ENCODE peak calls at places on chromosomes 7 and 10, in nine cellular contexts. M is A549; W is hypothalamus; Z is stimulated activated CD4-positive, alpha-beta T cell treated with anti-CD3 and anti-CD28 coated beads, Interleukin-4, amount 100 ng/mL, for 1 hour; A is EL; E is lower lobe of right lung; Y is iris pigment epithelial cell; C is stimulated activated CD8-positive, alpha-beta memory T cell treated with anti-CD3 and anti-CD28 coated beads, Interleukin-7, amount 100 ng/mL, for 1 hour; D is activated effector memory CD4-positive, alpha-beta T cell treated with Interleukin-2 at 50 U/mL for 16 hours. S is an unnamed sample.

GRCh38 chr10:33428706-33429105 is 94.2 kb upstream of the NRP1 start:
- DNase-seq in M (no peak), W (no peak), Z (no peak), A (no peak), E (no peak), Y (no peak), C (no peak), D (no peak), S (no peak)

GRCh38 chr10:118594392-118595063 is 920 bp downstream of the PRLHR start:
- DNase-seq in M (peak), W (no peak), Z (peak), A (no peak), E (peak), Y (peak), C (no peak), D (no peak), S (peak)

GRCh38 chr7:19110026-19110777 is 7.2 kb downstream of the TWIST1 start:
- DNase-seq in M (no peak), W (no peak), Z (no peak), A (peak), E (no peak), Y (no peak), C (no peak), D (no peak), S (no peak)

GRCh38 chr7:27211694-27212316 is 11.9 kb upstream of the HOXA13 start:
- DNase-seq in M (no peak), W (no peak), Z (no peak), A (no peak), E (no peak), Y (no peak), C (no peak), D (no peak), S (no peak)

GRCh38 chr7:102991540-102992214 is 78.9 kb downstream of the LRRC17 start:
- DNase-seq in M (peak), W (no peak), Z (no peak), A (peak), E (no peak), Y (peak), C (no peak), D (no peak), S (peak)

GRCh38 chr7:144738708-144739314 is 97.0 kb downstream of the TPK1 start:
- DNase-seq in M (peak), W (no peak), Z (no peak), A (peak), E (no peak), Y (peak), C (no peak), D (no peak), S (peak)

GRCh38 chr10:72796042-72796441 is 97.5 kb upstream of the OIT3 start:
- DNase-seq in M (no peak), W (no peak), Z (no peak), A (peak), E (no peak), Y (peak), C (no peak), D (no peak), S (peak)

GRCh38 chr10:3671431-3671955 is 113.5 kb downstream of the KLF6 start:
- DNase-seq in M (no peak), W (no peak), Z (no peak), A (no peak), E (no peak), Y (no peak), C (no peak), D (no peak), S (no peak)

GRCh38 chr10:97468162-97468561 is 22.2 kb downstream of the ZDHHC16 start:
- DNase-seq in M (no peak), W (no peak), Z (no peak), A (no peak), E (no peak), Y (no peak), C (no peak), D (no peak), S (no peak)

GRCh38 chr10:127976701-127977367 is 69.9 kb downstream of the PTPRE start:
- DNase-seq in M (no peak), W (no peak), Z (no peak), A (no peak), E (no peak), Y (peak), C (no peak), D (no peak), S (no peak)

GRCh38 chr10:126459878-126460481 is 71.7 kb upstream of the ADAM12 start:
- DNase-seq in M (peak), W (no peak), Z (no peak), A (peak), E (no peak), Y (peak), C (no peak), D (no peak), S (peak)

GRCh38 chr10:61452655-61453641 is at the start of gene TMEM26:
- DNase-seq in M (peak), W (no peak), Z (no peak), A (peak), E (peak), Y (peak), C (no peak), D (no peak), S (peak)

GRCh38 chr10:47145290-47145934 is 154.6 kb upstream of the GDF10 start:
- DNase-seq in M (no peak), W (no peak), Z (no peak), A (no peak), E (no peak), Y (no peak), C (no peak), D (no peak), S (no peak)

GRCh38 chr10:51014680-51015425 is 59.4 kb upstream of the PRKG1 start:
- DNase-seq in M (no peak), W (no peak), Z (no peak), A (no peak), E (no peak), Y (peak), C (no peak), D (no peak), S (no peak)

GRCh38 chr10:104580321-104580720 is 60.8 kb upstream of the SORCS3 start:
- DNase-seq in M (no peak), W (no peak), Z (no peak), A (peak), E (no peak), Y (peak), C (no peak), D (no peak), S (no peak)

GRCh38 chr10:11638055-11638698 is 26.7 kb upstream of the USP6NL start:
- DNase-seq in M (no peak), W (no peak), Z (no peak), A (no peak), E (no peak), Y (no peak), C (no peak), D (no peak), S (no peak)

GRCh38 chr7:149524399-149524798 is 26.8 kb upstream of the ZNF746 start:
- DNase-seq in M (no peak), W (no peak), Z (no peak), A (no peak), E (no peak), Y (no peak), C (no peak), D (no peak), S (no peak)

GRCh38 chr7:29946428-29947186 is 43.0 kb downstream of the SCRN1 start:
- DNase-seq in M (peak), W (no peak), Z (no peak), A (peak), E (no peak), Y (peak), C (no peak), D (no peak), S (peak)

GRCh38 chr7:97751566-97751965 is 19.7 kb downstream of the TAC1 start:
- DNase-seq in M (no peak), W (no peak), Z (no peak), A (no peak), E (no peak), Y (no peak), C (no peak), D (no peak), S (no peak)

GRCh38 chr7:36115448-36116321 is 37.4 kb upstream of the EEPD1 start:
- DNase-seq in M (peak), W (no peak), Z (peak), A (peak), E (peak), Y (peak), C (no peak), D (peak), S (peak)

GRCh38 chr10:30433779-30434272 is at the start of gene MAP3K8:
- DNase-seq in M (peak), W (peak), Z (peak), A (peak), E (peak), Y (peak), C (peak), D (peak), S (peak)

GRCh38 chr10:69010151-69010640 is 21.6 kb downstream of the KIFBP start:
- DNase-seq in M (no peak), W (no peak), Z (no peak), A (no peak), E (no peak), Y (peak), C (no peak), D (no peak), S (no peak)

GRCh38 chr7:110442386-110442837 is 648.5 kb upstream of the LRRN3 start:
- DNase-seq in M (peak), W (no peak), Z (no peak), A (peak), E (no peak), Y (peak), C (no peak), D (no peak), S (peak)

GRCh38 chr10:79047875-79048638 is 20.7 kb upstream of the ZMIZ1 start:
- DNase-seq in M (no peak), W (no peak), Z (peak), A (no peak), E (peak), Y (no peak), C (no peak), D (peak), S (no peak)

GRCh38 chr7:47763063-47763974 is 181.4 kb upstream of the TNS3 start:
- DNase-seq in M (peak), W (no peak), Z (no peak), A (peak), E (no peak), Y (peak), C (no peak), D (no peak), S (peak)

GRCh38 chr7:133518718-133519117 is 265.8 kb downstream of the EXOC4 start:
- DNase-seq in M (no peak), W (no peak), Z (no peak), A (no peak), E (no peak), Y (no peak), C (no peak), D (no peak), S (no peak)

GRCh38 chr10:72086466-72087391 is 1.6 kb downstream of the SPOCK2 start:
- DNase-seq in M (no peak), W (no peak), Z (peak), A (no peak), E (peak), Y (no peak), C (peak), D (peak), S (no peak)

GRCh38 chr7:153061913-153062528 is 302.5 kb downstream of the ACTR3B start:
- DNase-seq in M (no peak), W (no peak), Z (no peak), A (no peak), E (no peak), Y (no peak), C (no peak), D (no peak), S (no peak)

GRCh38 chr7:11830004-11830403 is 2.0 kb downstream of the THSD7A start:
- DNase-seq in M (no peak), W (no peak), Z (no peak), A (no peak), E (no peak), Y (no peak), C (no peak), D (no peak), S (no peak)

GRCh38 chr10:94320285-94320914 is 42.3 kb downstream of the NOC3L start:
- DNase-seq in M (peak), W (peak), Z (peak), A (peak), E (peak), Y (peak), C (peak), D (peak), S (peak)

GRCh38 chr7:137443616-137444015 is 100.1 kb upstream of the PTN start:
- DNase-seq in M (no peak), W (no peak), Z (no peak), A (peak), E (no peak), Y (peak), C (no peak), D (no peak), S (peak)

GRCh38 chr10:120456143-120456625 is 843 bp upstream of the PLPP4 start:
- DNase-seq in M (no peak), W (no peak), Z (no peak), A (no peak), E (no peak), Y (no peak), C (no peak), D (no peak), S (no peak)

GRCh38 chr10:4652111-4653010 is 173.6 kb upstream of the AKR1E2 start:
- DNase-seq in M (no peak), W (no peak), Z (peak), A (no peak), E (no peak), Y (no peak), C (no peak), D (no peak), S (no peak)

GRCh38 chr7:95916573-95917371 is 144.4 kb downstream of the DYNC1I1 start:
- DNase-seq in M (peak), W (peak), Z (peak), A (peak), E (peak), Y (peak), C (peak), D (peak), S (peak)

GRCh38 chr10:79243211-79244067 is 103.8 kb upstream of the PPIF start:
- DNase-seq in M (no peak), W (peak), Z (peak), A (peak), E (peak), Y (peak), C (no peak), D (peak), S (peak)